ENCODE peak calls at places on chromosome X, in four cellular contexts. F is neuronal stem cell, S is A549, G is fibroblast of lung. J is an unnamed sample. For H3K4me1, the result is how much of the 10 kb centered on the place peaks cover.

GRCh38 chrX:27915617-27916016 is 65.6 kb downstream of the DCAF8L1 start:
- DNase-seq in F (no peak), S (no peak), G (peak), J (no peak)

GRCh38 chrX:67544281-67544680 is 460 bp downstream of the AR start:
- DNase-seq in F (peak), G (peak), S (no peak), J (peak)

GRCh38 chrX:1075156-1075555 is 137.3 kb downstream of the CRLF2 start:
- DNase-seq in G (no peak), S (no peak), F (no peak), J (no peak)

GRCh38 chrX:1093112-1093511 is 119.3 kb downstream of the CRLF2 start:
- DNase-seq in G (no peak), F (no peak), S (no peak), J (no peak)

GRCh38 chrX:103175944-103176753 is 38.8 kb upstream of the BEX4 start:
- DNase-seq in F (peak), S (peak), G (peak), J (peak)

GRCh38 chrX:56793533-56794320 is 64.7 kb downstream of the NBDY start:
- DNase-seq in G (peak), S (no peak), F (no peak), J (peak)

GRCh38 chrX:2577844-2578444 is 77.2 kb upstream of the DHRSX start:
- DNase-seq in F (no peak), G (no peak), S (no peak), J (peak)

GRCh38 chrX:72714471-72714916 is 388 bp upstream of the PHKA1 start:
- DNase-seq in S (peak), G (peak), F (peak), J (peak)

GRCh38 chrX:66635360-66635759 is 3.5 kb downstream of the EDA2R start:
- DNase-seq in S (no peak), G (peak), F (no peak), J (peak)

GRCh38 chrX:149504226-149504914 is 736 bp downstream of the IDS start:
- DNase-seq in S (peak), G (no peak), F (no peak), J (no peak)

GRCh38 chrX:25016938-25017598 is 1.3 kb upstream of the ARX start:
- DNase-seq in S (no peak), F (no peak), G (no peak), J (no peak)

GRCh38 chrX:46168254-46168653 is 377.0 kb downstream of the ZNF674 start:
- DNase-seq in S (no peak), G (peak), F (no peak), J (no peak)

GRCh38 chrX:31110657-31111056 is 38.8 kb upstream of the FTHL17 start:
- DNase-seq in G (no peak), S (no peak), F (no peak), J (no peak)

GRCh38 chrX:5726246-5726645 is 502.4 kb downstream of the NLGN4X start:
- DNase-seq in G (peak), S (no peak), F (no peak), J (no peak)

GRCh38 chrX:101745046-101745445 is 85.4 kb upstream of the ARMCX2 start:
- DNase-seq in S (no peak), G (no peak), F (no peak), J (no peak)

GRCh38 chrX:41558531-41558930 is 111.4 kb downstream of the NYX start:
- DNase-seq in F (no peak), S (peak), G (no peak), J (no peak)

GRCh38 chrX:40146471-40147398 is 49.0 kb upstream of the BCOR start:
- DNase-seq in G (peak), F (no peak), S (no peak), J (peak)

GRCh38 chrX:119069128-119069527 is 3.7 kb upstream of the CT47C1 start:
- DNase-seq in S (no peak), F (no peak), G (no peak), J (no peak)

GRCh38 chrX:119071381-119071780 is 1.4 kb upstream of the CT47C1 start:
- DNase-seq in G (no peak), F (no peak), S (no peak), J (no peak)

GRCh38 chrX:119067023-119067739 is 5.6 kb upstream of the CT47C1 start:
- DNase-seq in S (peak), F (peak), G (peak), J (peak)

GRCh38 chrX:119072771-119073170 is at the start of gene CT47C1:
- DNase-seq in F (no peak), G (peak), S (no peak), J (no peak)

DNA sequence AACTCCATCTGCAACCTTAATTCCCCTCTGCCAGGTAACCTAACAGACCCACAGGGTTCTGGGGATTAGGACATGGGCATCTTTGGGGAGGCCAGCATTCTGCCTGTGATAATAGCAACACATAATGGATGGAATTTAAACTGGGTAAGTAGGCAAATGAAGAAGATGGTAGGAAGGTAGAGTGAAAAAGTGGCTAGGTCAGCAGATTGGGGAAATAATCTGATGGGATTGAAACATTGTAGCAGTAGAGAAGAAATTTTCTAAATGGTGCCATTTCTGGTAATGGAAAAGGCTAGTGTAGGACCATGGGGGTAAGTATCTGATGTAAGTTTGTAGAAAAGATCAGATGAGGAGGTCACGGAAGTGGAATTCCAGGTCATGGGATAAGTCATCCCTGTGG is 3.0 kb upstream of the CT47C1 start:
- DNase-seq in S (no peak), G (no peak), F (no peak), J (peak)
- H3K4me1 ChIP-seq in S (under half), G (under half), F (under half), J (under half)

GRCh38 chrX:124641737-124642491 is 295.6 kb downstream of the SH2D1A start:
- DNase-seq in S (no peak), F (no peak), G (no peak), J (peak)
- H3K4me2 ChIP-seq in S (no peak), F (no peak), G (no peak), J (no peak)

DNA sequence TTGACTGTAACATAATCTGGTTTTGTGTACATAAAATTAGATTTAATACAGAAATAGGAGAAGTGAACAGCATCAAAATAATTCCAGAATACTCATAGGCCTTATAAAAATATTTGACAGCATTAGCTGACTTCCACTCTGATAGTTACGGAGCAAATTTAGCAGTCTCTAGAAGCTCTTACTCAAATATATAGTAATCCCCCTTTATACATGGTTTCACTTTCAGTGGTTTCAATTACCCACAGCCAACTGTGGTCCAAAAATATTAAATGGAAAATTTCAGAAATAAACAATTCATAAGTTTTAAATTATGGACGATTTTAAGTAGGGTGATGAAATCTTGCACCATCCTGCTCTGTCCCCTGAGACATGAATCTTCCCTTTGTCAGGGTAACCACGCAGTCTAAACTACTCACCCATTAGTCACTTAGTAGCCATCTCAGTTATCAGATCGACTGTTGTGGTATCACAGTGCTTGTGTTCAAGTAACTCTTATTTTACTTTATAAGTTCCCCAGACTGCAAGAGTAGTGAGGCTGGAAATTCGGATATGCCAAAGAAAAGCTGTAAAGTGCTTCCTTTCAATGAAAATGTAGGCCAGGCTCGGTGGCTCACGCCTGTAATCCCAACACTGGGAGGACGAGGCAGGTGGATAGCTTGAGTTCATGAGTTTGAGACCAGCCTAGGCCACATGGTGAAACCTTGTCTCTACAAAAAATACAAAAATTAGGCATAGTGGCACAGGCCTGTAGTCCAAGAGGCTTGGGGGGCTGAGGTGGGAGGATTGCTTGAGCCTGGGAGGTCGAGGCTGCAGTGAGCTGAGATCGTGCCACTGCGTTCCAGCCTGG is 17.2 kb upstream of the RTL9 start:
- DNase-seq in G (peak), S (no peak), F (no peak), J (peak)
- H3K4me3 ChIP-seq in G (peak), S (no peak), F (no peak), J (peak)

DNA sequence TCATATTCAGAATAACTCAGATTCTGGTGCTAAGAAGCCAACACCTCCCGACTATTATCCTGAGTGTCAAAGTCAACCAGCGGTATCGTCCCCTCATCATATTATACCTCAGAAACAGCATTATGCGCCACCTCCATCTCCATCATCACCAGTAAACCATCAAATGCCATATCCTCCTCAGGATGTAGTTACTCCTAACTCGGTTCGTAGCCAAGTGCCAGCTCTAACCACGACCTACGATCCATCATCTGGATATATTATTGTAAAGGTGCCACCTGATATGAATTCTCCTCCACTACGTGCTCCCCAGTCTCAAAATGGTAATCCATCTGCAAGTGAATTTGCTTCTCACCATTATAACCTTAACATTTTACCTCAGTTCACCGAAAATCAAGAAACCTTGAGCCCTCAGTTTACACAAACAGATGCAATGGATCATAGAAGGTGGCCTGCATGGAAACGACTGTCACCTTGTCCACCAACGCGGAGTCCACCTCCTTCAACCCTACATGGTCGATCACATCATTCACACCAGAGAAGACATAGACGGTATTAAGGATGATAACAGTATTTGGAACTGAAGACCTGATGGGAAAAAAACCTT is 1.1 kb downstream of the CBLL2 start:
- DNase-seq in G (no peak), F (no peak), S (no peak), J (no peak)
- H3K4me1 ChIP-seq in G (under half), F (under half), S (under half), J (under half)

GRCh38 chrX:88828011-88828410 is 81.0 kb downstream of the CPXCR1 start:
- DNase-seq in S (no peak), G (no peak), F (no peak), J (no peak)
- H3K4me2 ChIP-seq in S (no peak), G (no peak), F (no peak), J (no peak)

GRCh38 chrX:12958059-12958458 is 16.9 kb upstream of the TMSB4X start:
- DNase-seq in F (no peak), S (no peak), G (no peak), J (peak)
- H3K4me3 ChIP-seq in F (no peak), S (no peak), G (no peak), J (no peak)